ENCODE peak calls at places on chromosomes 3 and 15, in four cellular contexts. One of them, this sample, is unnamed. For H3K4me1, the result is how much of the 10 kb centered on the place peaks cover.

GRCh38 chr3:129343643-129344360 is 65.1 kb downstream of the HMCES start:
- DNase-seq in body of pancreas: peak
- DNase-seq in PC-3: no peak
- DNase-seq in lung: no peak
- DNase-seq in this sample: peak

GRCh38 chr15:74855857-74856256 is 12.9 kb upstream of the ULK3 start:
- DNase-seq in body of pancreas: no peak
- DNase-seq in PC-3: no peak
- DNase-seq in lung: no peak
- DNase-seq in this sample: no peak

GRCh38 chr3:73745429-73746247 is 120.9 kb upstream of the PDZRN3 start:
- DNase-seq in body of pancreas: no peak
- DNase-seq in PC-3: no peak
- DNase-seq in lung: no peak
- DNase-seq in this sample: no peak

GRCh38 chr3:146326875-146327543 is 76.1 kb upstream of the PLSCR4 start:
- DNase-seq in body of pancreas: peak
- DNase-seq in PC-3: peak
- DNase-seq in lung: no peak
- DNase-seq in this sample: peak

GRCh38 chr3:175737646-175738572 is 878.8 kb downstream of the NAALADL2 start:
- DNase-seq in body of pancreas: no peak
- DNase-seq in PC-3: peak
- DNase-seq in lung: no peak
- DNase-seq in this sample: no peak

GRCh38 chr3:134897391-134898131 is 102.5 kb downstream of the EPHB1 start:
- DNase-seq in body of pancreas: no peak
- DNase-seq in PC-3: no peak
- DNase-seq in lung: no peak
- DNase-seq in this sample: no peak

GRCh38 chr3:72088486-72089025 is 303.6 kb upstream of the PROK2 start:
- DNase-seq in body of pancreas: no peak
- DNase-seq in PC-3: no peak
- DNase-seq in lung: no peak
- DNase-seq in this sample: no peak

GRCh38 chr3:124142389-124142970 is 150.6 kb upstream of the ROPN1 start:
- DNase-seq in body of pancreas: no peak
- DNase-seq in PC-3: no peak
- DNase-seq in lung: no peak
- DNase-seq in this sample: no peak

GRCh38 chr3:111721702-111722205 is 126.6 kb upstream of the ZBED2 start:
- DNase-seq in body of pancreas: no peak
- DNase-seq in PC-3: peak
- DNase-seq in lung: no peak
- DNase-seq in this sample: no peak

GRCh38 chr3:193563429-193563828 is 8.7 kb upstream of the ATP13A4 start:
- DNase-seq in body of pancreas: peak
- DNase-seq in PC-3: no peak
- DNase-seq in lung: peak
- DNase-seq in this sample: no peak

GRCh38 chr15:85625431-85625830 is 169.3 kb downstream of the KLHL25 start:
- DNase-seq in body of pancreas: no peak
- DNase-seq in PC-3: no peak
- DNase-seq in lung: no peak
- DNase-seq in this sample: no peak

GRCh38 chr3:71010731-71011455 is 572.6 kb downstream of the FOXP1 start:
- DNase-seq in body of pancreas: no peak
- DNase-seq in PC-3: no peak
- DNase-seq in lung: no peak
- DNase-seq in this sample: no peak

GRCh38 chr3:31941230-31941632 is 39.8 kb downstream of the OSBPL10 start:
- DNase-seq in body of pancreas: no peak
- DNase-seq in PC-3: no peak
- DNase-seq in lung: no peak
- DNase-seq in this sample: no peak

GRCh38 chr3:42589382-42590109 is 1.1 kb upstream of the SS18L2 start:
- DNase-seq in body of pancreas: no peak
- DNase-seq in PC-3: no peak
- DNase-seq in lung: no peak
- DNase-seq in this sample: no peak

GRCh38 chr3:146161725-146162047 is 702 bp upstream of the PLOD2 start:
- DNase-seq in body of pancreas: peak
- DNase-seq in PC-3: peak
- DNase-seq in lung: peak
- DNase-seq in this sample: peak

GRCh38 chr15:63587527-63587926 is 9.7 kb upstream of the FBXL22 start:
- DNase-seq in body of pancreas: no peak
- DNase-seq in PC-3: peak
- DNase-seq in lung: no peak
- DNase-seq in this sample: no peak

GRCh38 chr3:127820221-127820870 is 2.0 kb downstream of the MGLL start:
- DNase-seq in body of pancreas: no peak
- DNase-seq in PC-3: no peak
- DNase-seq in lung: peak
- DNase-seq in this sample: no peak

GRCh38 chr15:90036343-90036742 is 35.2 kb downstream of the ZNF710 start:
- DNase-seq in body of pancreas: no peak
- DNase-seq in PC-3: no peak
- DNase-seq in lung: no peak
- DNase-seq in this sample: no peak

GRCh38 chr3:99842826-99843589 is 25.3 kb downstream of the CMSS1 start:
- DNase-seq in body of pancreas: peak
- DNase-seq in PC-3: peak
- DNase-seq in lung: no peak
- DNase-seq in this sample: no peak

GRCh38 chr3:152175576-152175883 is 93.2 kb upstream of the MBNL1 start:
- DNase-seq in body of pancreas: no peak
- DNase-seq in PC-3: peak
- DNase-seq in lung: no peak
- DNase-seq in this sample: no peak

GRCh38 chr3:13494463-13495350 is 14.6 kb downstream of the HDAC11 start:
- DNase-seq in body of pancreas: no peak
- DNase-seq in PC-3: no peak
- DNase-seq in lung: no peak
- DNase-seq in this sample: no peak

GRCh38 chr15:63939531-63940130 is 105.9 kb upstream of the HERC1 start:
- DNase-seq in body of pancreas: peak
- DNase-seq in PC-3: no peak
- DNase-seq in lung: no peak
- DNase-seq in this sample: peak

GRCh38 chr3:114567774-114568173 is 273.9 kb downstream of the TIGIT start:
- DNase-seq in body of pancreas: no peak
- DNase-seq in PC-3: no peak
- DNase-seq in lung: no peak
- DNase-seq in this sample: no peak

GRCh38 chr3:159741281-159741680 is 247.4 kb upstream of the IL12A start:
- DNase-seq in body of pancreas: no peak
- DNase-seq in PC-3: no peak
- DNase-seq in lung: no peak
- DNase-seq in this sample: no peak

GRCh38 chr15:85761635-85762034 is 33.1 kb downstream of the KLHL25 start:
- DNase-seq in body of pancreas: no peak
- DNase-seq in PC-3: no peak
- DNase-seq in lung: no peak
- DNase-seq in this sample: no peak

DNA sequence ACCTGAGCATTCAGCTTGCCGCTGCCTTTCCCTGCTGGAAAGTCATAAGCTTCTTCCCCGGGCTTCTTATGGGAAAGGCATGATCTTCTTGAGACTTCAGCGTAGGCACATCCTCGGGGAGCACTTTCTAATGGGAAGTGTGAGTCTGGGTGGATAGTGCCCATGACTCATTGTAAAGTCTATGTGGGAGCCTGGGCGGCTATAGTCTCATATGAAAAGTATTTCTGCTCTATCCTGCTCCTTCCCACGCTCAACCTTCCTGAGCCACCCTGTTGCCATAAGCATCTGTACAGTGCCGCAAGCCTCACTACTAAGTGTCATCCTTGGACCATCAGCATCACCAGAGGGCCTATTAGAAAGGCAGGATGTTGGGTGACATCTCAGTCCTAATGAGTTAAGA is 309.9 kb upstream of the THBS1 start:
- DNase-seq in body of pancreas: no peak
- DNase-seq in PC-3: peak
- DNase-seq in lung: no peak
- DNase-seq in this sample: no peak
- H3K4me1 ChIP-seq in body of pancreas: half or more
- H3K4me1 ChIP-seq in PC-3: half or more
- H3K4me1 ChIP-seq in lung: under half
- H3K4me1 ChIP-seq in this sample: under half

GRCh38 chr3:44981751-44982150 is 5.7 kb downstream of the EXOSC7 start:
- DNase-seq in body of pancreas: no peak
- DNase-seq in PC-3: no peak
- DNase-seq in lung: no peak
- DNase-seq in this sample: no peak
- H3K4me1 ChIP-seq in body of pancreas: under half
- H3K4me1 ChIP-seq in PC-3: half or more
- H3K4me1 ChIP-seq in lung: under half
- H3K4me1 ChIP-seq in this sample: under half

DNA sequence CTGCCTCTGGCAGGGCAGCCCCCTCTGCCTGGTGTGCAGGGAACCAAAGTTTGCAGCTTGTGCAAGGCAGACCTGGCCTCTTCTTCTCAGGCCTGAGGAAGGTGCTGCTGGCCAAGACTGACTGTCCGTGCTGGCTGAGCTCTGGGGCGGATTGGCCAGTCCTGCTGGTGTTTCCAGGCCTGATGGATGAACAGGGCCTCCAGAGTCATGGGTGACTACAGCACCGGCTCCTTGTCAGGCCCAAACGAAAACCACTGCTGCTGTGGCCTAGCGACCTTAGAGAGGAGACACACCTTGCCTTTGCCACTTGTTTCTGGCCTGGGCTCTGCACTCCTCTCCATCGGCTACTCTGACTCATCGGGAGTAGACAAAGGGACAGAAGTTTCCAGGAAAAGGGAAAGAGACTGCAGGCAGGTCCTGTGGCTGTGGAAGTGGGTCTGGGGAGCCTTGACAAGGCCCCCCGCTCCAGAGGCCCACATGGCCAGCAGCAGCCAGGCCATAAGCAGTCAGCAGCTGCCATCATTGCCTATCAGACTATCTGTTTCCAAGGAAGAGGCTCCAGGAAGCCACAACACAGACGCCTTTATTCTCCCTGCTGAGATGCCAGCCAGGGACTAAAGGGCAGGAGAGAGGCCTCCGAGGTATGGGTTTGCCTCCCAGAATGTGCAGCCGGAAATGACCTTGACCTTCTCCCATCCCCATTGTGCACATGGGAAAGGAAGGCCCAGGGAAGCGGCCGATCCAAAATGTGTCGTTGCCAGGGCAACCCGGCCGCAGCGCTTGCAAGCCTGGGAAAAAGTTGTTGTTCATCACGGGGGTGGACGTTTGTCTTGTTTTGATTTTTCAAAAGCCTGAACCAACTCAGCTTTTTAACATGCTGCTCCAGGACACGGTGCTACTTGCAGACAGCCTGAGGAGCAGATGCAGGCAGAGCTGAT is 160.5 kb downstream of the CHSY1 start:
- DNase-seq in body of pancreas: peak
- DNase-seq in PC-3: no peak
- DNase-seq in lung: peak
- DNase-seq in this sample: no peak
- H3K4me1 ChIP-seq in body of pancreas: under half
- H3K4me1 ChIP-seq in PC-3: under half
- H3K4me1 ChIP-seq in lung: under half
- H3K4me1 ChIP-seq in this sample: under half

GRCh38 chr3:176974303-176974702 is 223.0 kb downstream of the TBL1XR1 start:
- DNase-seq in body of pancreas: no peak
- DNase-seq in PC-3: peak
- DNase-seq in lung: no peak
- DNase-seq in this sample: no peak

DNA sequence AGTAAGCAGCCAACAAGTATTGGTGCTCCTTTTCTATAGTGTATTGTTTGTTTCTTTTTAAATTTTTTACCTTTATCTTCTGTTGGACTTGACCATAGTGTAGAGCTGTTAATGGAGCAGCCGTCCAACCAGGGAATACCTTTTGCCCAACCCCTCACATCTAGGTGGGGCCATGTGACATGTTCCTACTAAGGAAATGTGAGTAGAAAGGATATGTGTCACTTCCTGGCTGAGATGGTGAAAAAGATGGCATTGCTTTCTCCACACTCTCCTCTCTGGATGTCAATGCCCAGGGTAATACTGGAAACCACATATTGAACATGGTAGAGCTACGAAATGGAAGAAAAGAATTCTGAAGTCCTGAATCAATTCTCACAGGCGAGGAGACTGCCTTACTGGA is 218.8 kb downstream of the TBL1XR1 start:
- DNase-seq in body of pancreas: no peak
- DNase-seq in PC-3: peak
- DNase-seq in lung: no peak
- DNase-seq in this sample: no peak
- H3K4me1 ChIP-seq in body of pancreas: under half
- H3K4me1 ChIP-seq in PC-3: under half
- H3K4me1 ChIP-seq in lung: under half
- H3K4me1 ChIP-seq in this sample: under half

DNA sequence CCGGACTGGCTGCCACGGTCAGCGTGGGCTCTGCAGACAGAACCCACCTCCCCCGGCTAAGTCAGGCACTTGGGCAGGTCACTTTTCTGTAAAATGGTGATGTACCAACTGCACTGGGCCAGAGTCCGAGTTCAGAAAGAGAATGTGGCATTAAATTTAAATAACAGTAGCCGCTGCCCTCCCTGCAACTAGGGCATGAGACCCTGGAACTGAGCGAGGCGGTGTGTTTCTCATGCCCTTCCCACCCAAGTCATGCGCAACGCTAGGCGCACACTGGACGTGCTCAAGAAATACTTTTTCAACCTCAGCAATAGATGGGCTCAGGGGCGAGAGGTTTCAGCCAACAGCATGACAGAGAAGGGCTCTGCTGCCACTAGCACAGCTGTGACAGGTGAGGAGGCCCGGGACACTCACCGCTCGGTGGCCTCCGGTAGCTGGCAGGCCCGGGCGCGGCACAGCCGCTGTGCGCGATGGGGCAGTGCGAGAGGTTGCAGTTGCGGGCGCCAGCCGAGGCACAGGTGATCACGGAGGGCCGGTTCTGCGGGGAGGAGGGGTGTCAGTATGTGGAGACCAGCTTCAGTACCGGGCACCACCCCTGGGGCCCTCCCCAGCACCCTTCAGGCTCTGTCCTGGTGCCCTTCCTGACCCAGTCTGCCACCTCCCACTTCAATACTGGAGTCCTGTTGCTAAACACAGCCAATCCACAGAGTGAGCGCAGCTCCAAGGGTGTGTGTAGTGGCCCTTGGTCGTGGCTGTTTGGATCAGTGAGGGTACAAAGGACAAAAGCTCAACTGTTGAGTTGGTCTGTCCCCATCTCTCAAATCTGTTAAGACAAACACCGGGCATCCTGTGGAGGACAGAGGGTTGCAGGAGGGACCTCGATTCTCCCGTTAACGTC is 84.5 kb downstream of the VGLL4 start:
- DNase-seq in body of pancreas: no peak
- DNase-seq in PC-3: no peak
- DNase-seq in lung: no peak
- DNase-seq in this sample: no peak
- H3K4me1 ChIP-seq in body of pancreas: under half
- H3K4me1 ChIP-seq in PC-3: under half
- H3K4me1 ChIP-seq in lung: under half
- H3K4me1 ChIP-seq in this sample: under half